ENCODE peak calls at places on chromosomes 12 and 14, in six cellular contexts. Q is heart left ventricle, V is NCI-H1092 treated with DMSO at 0.1 percent for 48 hours, F is suprapubic skin, A is body of pancreas, R is CD14-positive monocyte. L is an unnamed sample.

GRCh38 chr14:96176275-96176674 is 28.4 kb upstream of the BDKRB2 start:
- DNase-seq in A (no peak), Q (no peak), F (no peak), R (no peak), V (no peak), L (no peak)

GRCh38 chr14:66758031-66758613 is 250.2 kb downstream of the GPHN start:
- DNase-seq in R (no peak), Q (no peak), F (no peak), A (no peak), V (no peak), L (no peak)

GRCh38 chr12:68237068-68237467 is 11.5 kb upstream of the IL26 start:
- DNase-seq in F (no peak), V (no peak), A (no peak), Q (no peak), R (no peak), L (no peak)

GRCh38 chr14:63840981-63841380 is 11.8 kb upstream of the SYNE2 start:
- DNase-seq in F (no peak), V (no peak), R (no peak), A (no peak), Q (no peak), L (peak)

GRCh38 chr12:15806826-15807225 is 17.6 kb upstream of the EPS8 start:
- DNase-seq in V (no peak), A (no peak), Q (no peak), F (no peak), R (no peak), L (no peak)

GRCh38 chr14:69093551-69094421 is 59.1 kb downstream of the DCAF5 start:
- DNase-seq in F (no peak), A (peak), V (no peak), R (no peak), Q (no peak), L (no peak)

GRCh38 chr12:111532741-111533140 is 66.4 kb downstream of the ATXN2 start:
- DNase-seq in A (no peak), F (no peak), R (no peak), V (no peak), Q (no peak), L (no peak)

GRCh38 chr12:15590180-15590826 is 198.9 kb downstream of the EPS8 start:
- DNase-seq in V (peak), F (no peak), R (no peak), Q (peak), A (peak), L (peak)

GRCh38 chr12:47768323-47768811 is 4.7 kb upstream of the SLC48A1 start:
- DNase-seq in Q (no peak), A (no peak), F (no peak), V (no peak), R (no peak), L (no peak)

GRCh38 chr12:42326466-42327226 is 679 bp downstream of the PPHLN1 start:
- DNase-seq in F (no peak), V (no peak), Q (no peak), R (no peak), A (no peak), L (peak)

GRCh38 chr12:114168061-114168460 is 201.9 kb upstream of the RBM19 start:
- DNase-seq in V (no peak), A (no peak), F (no peak), Q (no peak), R (no peak), L (no peak)

GRCh38 chr14:32006267-32007110 is 70.6 kb upstream of the ARHGAP5 start:
- DNase-seq in Q (no peak), F (no peak), R (no peak), V (no peak), A (peak), L (no peak)

L was measured in D341Med.